ENCODE peak calls at places on chromosomes 13 and 19, in six cellular contexts. I, M, X, U, P and B are unnamed samples.

GRCh38 chr19:42370667-42371066 is 19.4 kb downstream of the CNFN start:
- DNase-seq in U (no peak), P (no peak), M (peak; percentile 45), X (no peak), I (no peak), B (no peak)

GRCh38 chr13:99522288-99522687 is 21.0 kb downstream of the TM9SF2 start:
- DNase-seq in M (no peak), X (no peak), P (no peak), U (no peak), I (no peak), B (no peak)

GRCh38 chr19:30406220-30406944 is 34.2 kb downstream of the ZNF536 start:
- DNase-seq in U (no peak), M (peak; percentile 56), X (no peak), P (no peak), I (no peak), B (no peak)

GRCh38 chr13:21885714-21886224 is 214.9 kb downstream of the FGF9 start:
- DNase-seq in I (no peak), P (no peak), U (no peak), M (no peak), X (no peak), B (no peak)

GRCh38 chr19:51489113-51489512 is 10.8 kb downstream of the CEACAM18 start:
- DNase-seq in I (no peak), P (no peak), M (no peak), X (no peak), U (no peak), B (no peak)

GRCh38 chr13:40973409-40973808 is 45.7 kb downstream of the ELF1 start:
- DNase-seq in I (no peak), M (no peak), P (no peak), U (no peak), X (no peak), B (no peak)

GRCh38 chr19:10412257-10412977 is 7.9 kb upstream of the PDE4A start:
- DNase-seq in M (no peak), I (no peak), U (no peak), P (no peak), X (no peak), B (no peak)

GRCh38 chr13:62320129-62320724 is 904.6 kb upstream of the PCDH20 start:
- DNase-seq in P (no peak), X (no peak), U (peak; percentile 27), M (peak; percentile 63), I (no peak), B (peak; percentile 61)

GRCh38 chr13:76533251-76533650 is 353.0 kb downstream of the KCTD12 start:
- DNase-seq in I (no peak), P (no peak), X (no peak), U (no peak), M (no peak), B (peak; percentile 41)

GRCh38 chr13:105441406-105441805 is 1094.1 kb downstream of the EFNB2 start:
- DNase-seq in P (no peak), X (no peak), I (no peak), M (no peak), U (no peak), B (peak; percentile 17)

GRCh38 chr13:29525757-29526156 is 69.7 kb downstream of the SLC7A1 start:
- DNase-seq in M (no peak), I (no peak), P (no peak), X (no peak), U (no peak), B (no peak)

GRCh38 chr13:28754698-28755545 is 36.2 kb upstream of the SLC46A3 start:
- DNase-seq in X (no peak), M (peak; percentile 71), U (no peak), P (no peak), I (peak; percentile 32), B (peak; percentile 11)

GRCh38 chr19:15400521-15401396 is 18.0 kb downstream of the AKAP8L start:
- DNase-seq in P (no peak), U (no peak), I (no peak), M (no peak), X (no peak), B (no peak)

GRCh38 chr13:25288966-25289365 is 1.7 kb upstream of the MTMR6 start:
- DNase-seq in U (no peak), X (no peak), M (no peak), P (no peak), I (no peak), B (no peak)

GRCh38 chr19:46211201-46211881 is 18.2 kb upstream of the IGFL1 start:
- DNase-seq in U (peak; percentile 74), P (no peak), M (peak; percentile 89), I (no peak), X (no peak), B (peak; percentile 89)

GRCh38 chr13:34533941-34534340 is 408.1 kb upstream of the NBEA start:
- DNase-seq in M (no peak), P (no peak), I (no peak), U (no peak), X (no peak), B (no peak)

GRCh38 chr19:16750081-16750480 is 30.4 kb downstream of the NWD1 start:
- DNase-seq in I (no peak), P (no peak), M (no peak), U (no peak), X (no peak), B (no peak)

GRCh38 chr19:15251749-15252397 is 19.6 kb upstream of the EPHX3 start:
- DNase-seq in U (peak; percentile 78), I (peak; percentile 69), X (peak; percentile 74), P (peak; percentile 23), M (peak; percentile 93), B (peak; percentile 97)

GRCh38 chr19:45151821-45152503 is 8.8 kb downstream of the NKPD1 start:
- DNase-seq in M (peak; percentile 60), U (no peak), I (no peak), X (no peak), P (no peak), B (no peak)

GRCh38 chr19:45640849-45641273 is 1.7 kb upstream of the EML2 start:
- DNase-seq in I (no peak), U (peak; percentile 79), P (no peak), M (peak; percentile 89), X (peak; percentile 70), B (peak; percentile 79)

GRCh38 chr19:28794301-28794700 is 418.6 kb downstream of the UQCRFS1 start:
- DNase-seq in U (no peak), P (no peak), I (no peak), X (no peak), M (no peak), B (no peak)

GRCh38 chr19:57434386-57435061 is 601 bp upstream of the ZNF749 start:
- DNase-seq in U (no peak), M (peak; percentile 80), P (no peak), I (no peak), X (no peak), B (no peak)

GRCh38 chr13:80465321-80465720 is 124.4 kb upstream of the SPRY2 start:
- DNase-seq in I (no peak), M (no peak), U (no peak), P (no peak), X (no peak), B (no peak)

GRCh38 chr19:1449467-1450442 is at the start of gene APC2:
- DNase-seq in X (no peak), M (peak; percentile 95), P (no peak), I (no peak), U (peak; percentile 66), B (no peak)

GRCh38 chr13:98787173-98787572 is 34.7 kb upstream of the SLC15A1 start:
- DNase-seq in U (no peak), M (no peak), I (no peak), P (no peak), X (no peak), B (no peak)

GRCh38 chr19:34306824-34307223 is 52.5 kb downstream of the GARRE1 start:
- DNase-seq in I (no peak), P (no peak), M (no peak), X (no peak), U (no peak), B (no peak)

GRCh38 chr13:110643324-110643723 is 28.0 kb downstream of the NAXD start:
- DNase-seq in X (no peak), P (no peak), I (no peak), M (no peak), U (no peak), B (no peak)

GRCh38 chr13:84917252-84917878 is 881.9 kb downstream of the SLITRK6 start:
- DNase-seq in U (peak; percentile 12), P (no peak), M (peak; percentile 21), I (no peak), X (no peak), B (peak; percentile 40)
- TF ChIP-seq CTCF in U (peak; percentile 48), P (peak; percentile 69), M (peak; percentile 58), I (peak; percentile 16), X (no peak), B (peak; percentile 45)

DNA sequence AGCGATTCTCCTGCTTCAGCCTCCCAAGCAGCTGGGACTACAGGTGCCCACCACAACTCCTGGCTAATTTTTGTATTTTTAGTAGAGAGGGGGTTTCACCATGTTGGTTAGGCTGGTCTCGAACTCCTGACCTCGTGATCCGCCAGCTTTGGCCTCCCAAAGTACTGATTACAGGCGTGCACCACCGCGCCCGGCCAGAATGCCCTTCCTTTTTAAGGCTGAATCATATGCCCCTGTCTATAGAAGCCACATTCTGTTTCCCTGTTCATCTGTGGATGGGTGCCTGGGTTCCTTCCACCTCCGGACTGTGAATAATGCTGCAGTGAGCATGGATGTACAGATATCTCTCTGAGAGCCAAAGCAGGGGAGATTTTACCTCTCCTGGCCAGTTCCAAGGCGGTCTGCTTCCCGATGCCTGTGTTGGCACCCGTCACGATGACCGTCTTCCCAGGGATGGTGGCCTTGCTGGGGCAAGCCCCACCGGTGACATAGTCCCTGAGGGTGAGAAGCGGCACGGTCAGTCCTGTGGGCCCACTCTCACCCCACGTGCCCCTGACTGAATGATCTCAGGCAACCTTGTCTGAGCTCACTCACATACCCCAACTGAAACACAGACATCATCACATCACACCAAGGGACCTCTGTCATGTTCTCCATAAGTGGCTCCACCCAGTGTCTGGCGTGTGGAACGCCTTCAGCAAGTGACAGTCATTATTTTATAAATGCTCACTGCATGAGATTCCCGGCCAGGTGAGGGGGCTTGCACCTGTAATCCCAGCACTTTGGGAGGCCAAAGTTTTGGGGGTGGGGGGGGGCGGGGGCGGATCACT is 4.0 kb downstream of the RDH13 start:
- DNase-seq in X (no peak), M (peak; percentile 27), P (no peak), I (no peak), U (no peak), B (no peak)
- TF ChIP-seq CTCF in X (no peak), M (peak; percentile 13), P (no peak), I (no peak), U (no peak), B (no peak)

GRCh38 chr19:20247016-20247683 is 80.1 kb downstream of the ZNF486 start:
- DNase-seq in U (no peak), X (no peak), P (peak; percentile 29), M (peak; percentile 69), I (no peak), B (no peak)
- TF ChIP-seq CTCF in U (peak; percentile 14), X (no peak), P (peak; percentile 74), M (peak; percentile 88), I (no peak), B (no peak)

GRCh38 chr13:32232263-32232662 is 82.9 kb downstream of the ZAR1L start:
- DNase-seq in I (no peak), M (no peak), P (no peak), X (no peak), U (no peak), B (no peak)

GRCh38 chr13:32229443-32229842 is 85.7 kb downstream of the ZAR1L start:
- DNase-seq in U (no peak), M (no peak), P (no peak), X (no peak), I (no peak), B (no peak)

GRCh38 chr13:32225494-32225931 is 89.7 kb downstream of the ZAR1L start:
- DNase-seq in X (no peak), P (no peak), I (no peak), M (peak; percentile 28), U (no peak), B (no peak)

GRCh38 chr13:32224916-32225315 is 90.2 kb downstream of the ZAR1L start:
- DNase-seq in X (no peak), I (no peak), M (no peak), P (no peak), U (no peak), B (no peak)

GRCh38 chr13:32228330-32229041 is 86.7 kb downstream of the ZAR1L start:
- DNase-seq in M (peak; percentile 36), P (no peak), X (no peak), U (peak; percentile 4), I (no peak), B (peak; percentile 35)
- TF ChIP-seq CTCF in M (no peak), P (no peak), X (no peak), U (no peak), I (no peak), B (no peak)